ENCODE peak calls at places on chromosomes 16 and 17, in seven cellular contexts. J is H1, Y is HCT116, N is K562, E is GM12878, H is HepG2, P is SK-N-SH. M is an unnamed sample.

GRCh38 chr17:2855063-2855600 is 58.9 kb downstream of the RAP1GAP2 start:
- DNase-seq in H (no peak), E (no peak), Y (no peak), P (no peak), J (no peak), N (no peak), M (no peak)

GRCh38 chr17:63550816-63551639 is 751 bp downstream of the DCAF7 start:
- DNase-seq in J (peak), P (peak), N (peak), H (peak), Y (no peak), E (no peak), M (no peak)

GRCh38 chr17:2034157-2034556 is 4.2 kb downstream of the DPH1 start:
- DNase-seq in H (no peak), E (no peak), J (no peak), Y (no peak), N (no peak), P (no peak), M (no peak)

GRCh38 chr17:14459955-14460354 is 159.1 kb downstream of the HS3ST3B1 start:
- DNase-seq in P (no peak), N (no peak), E (no peak), Y (no peak), H (no peak), J (no peak), M (peak)

GRCh38 chr17:1399366-1399678 is 700 bp downstream of the YWHAE start:
- DNase-seq in Y (no peak), N (no peak), P (no peak), H (no peak), E (no peak), J (no peak), M (no peak)

GRCh38 chr17:36808181-36808661 is 129.1 kb upstream of the LHX1 start:
- DNase-seq in P (peak), J (no peak), H (no peak), Y (no peak), E (no peak), N (peak), M (peak)

GRCh38 chr17:43721537-43722268 is 36.9 kb downstream of the SOST start:
- DNase-seq in E (no peak), P (no peak), Y (no peak), H (no peak), N (peak), J (no peak), M (no peak)

GRCh38 chr16:27859020-27859419 is 204.5 kb downstream of the GSG1L start:
- DNase-seq in H (peak), N (peak), P (no peak), Y (no peak), J (peak), E (no peak), M (no peak)

GRCh38 chr17:10661377-10661906 is 4.3 kb upstream of the MYH3 start:
- DNase-seq in N (no peak), P (no peak), E (no peak), Y (no peak), H (no peak), J (no peak), M (no peak)

GRCh38 chr17:43367588-43368242 is 31.1 kb upstream of the ARL4D start:
- DNase-seq in N (peak), J (peak), E (peak), Y (peak), P (peak), H (peak), M (no peak)

GRCh38 chr17:30095507-30096244 is 20.9 kb upstream of the NSRP1 start:
- DNase-seq in H (peak), Y (peak), E (peak), P (peak), J (no peak), N (peak), M (peak)

GRCh38 chr17:40358323-40359038 is 6.1 kb downstream of the GJD3 start:
- DNase-seq in E (no peak), P (peak), J (peak), Y (peak), N (peak), H (peak), M (peak)

GRCh38 chr17:41652461-41652960 is 28.1 kb upstream of the KRT17 start:
- DNase-seq in E (no peak), H (no peak), J (no peak), P (no peak), N (no peak), Y (no peak), M (no peak)

GRCh38 chr17:71188811-71189492 is 931.9 kb upstream of the SOX9 start:
- DNase-seq in P (no peak), J (no peak), H (no peak), E (no peak), N (no peak), Y (peak), M (no peak)

GRCh38 chr17:6574689-6575595 is 18.6 kb upstream of the PITPNM3 start:
- DNase-seq in P (no peak), E (peak), N (peak), H (no peak), J (peak), Y (no peak), M (no peak)

GRCh38 chr17:78488867-78489634 is 88.1 kb downstream of the DNAH17 start:
- DNase-seq in E (no peak), N (no peak), J (no peak), P (no peak), Y (no peak), H (no peak), M (no peak)

GRCh38 chr16:15440852-15441251 is 6.5 kb downstream of the BMERB1 start:
- DNase-seq in J (no peak), N (no peak), E (no peak), Y (no peak), P (no peak), H (no peak), M (no peak)

GRCh38 chr17:28505986-28506665 is at the start of gene FOXN1:
- DNase-seq in J (no peak), N (no peak), Y (no peak), H (no peak), P (no peak), E (no peak), M (no peak)

GRCh38 chr16:67296422-67296821 is 17.1 kb downstream of the PLEKHG4 start:
- DNase-seq in J (no peak), E (no peak), P (no peak), Y (no peak), N (no peak), H (no peak), M (no peak)

GRCh38 chr16:12300490-12300889 is 324.0 kb downstream of the SNX29 start:
- DNase-seq in Y (no peak), J (no peak), P (no peak), H (no peak), E (no peak), N (no peak), M (no peak)

GRCh38 chr17:78013683-78014467 is 55.4 kb downstream of the TNRC6C start:
- DNase-seq in J (peak), H (peak), N (peak), E (peak), Y (peak), P (peak), M (peak)

GRCh38 chr16:82456683-82457082 is 170.1 kb upstream of the CDH13 start:
- DNase-seq in E (no peak), J (peak), Y (peak), N (peak), H (peak), P (peak), M (peak)

GRCh38 chr17:43702636-43703035 is 40.9 kb upstream of the MEOX1 start:
- DNase-seq in H (peak), E (no peak), P (peak), J (peak), N (peak), Y (no peak), M (peak)

GRCh38 chr16:79598341-79599181 is 2.0 kb downstream of the MAF start:
- DNase-seq in E (no peak), N (no peak), J (peak), P (peak), H (no peak), Y (no peak), M (no peak)

GRCh38 chr16:10168258-10168657 is 14.0 kb downstream of the GRIN2A start:
- DNase-seq in E (no peak), Y (no peak), P (no peak), J (no peak), N (no peak), H (no peak), M (no peak)

GRCh38 chr16:9135797-9136196 is 44.4 kb downstream of the HAPSTR1 start:
- DNase-seq in N (peak), H (no peak), E (no peak), P (no peak), Y (no peak), J (no peak), M (no peak)

GRCh38 chr16:48173877-48174276 is 18.1 kb upstream of the ABCC12 start:
- DNase-seq in N (no peak), E (no peak), H (no peak), J (no peak), P (no peak), Y (no peak), M (no peak)

GRCh38 chr16:78065344-78065743 is 34.1 kb upstream of the WWOX start:
- DNase-seq in J (no peak), N (no peak), P (no peak), Y (no peak), H (no peak), E (no peak), M (no peak)

GRCh38 chr17:64627797-64628196 is 34.3 kb downstream of the SMURF2 start:
- DNase-seq in E (no peak), H (peak), N (no peak), Y (no peak), P (no peak), J (no peak), M (no peak)
- TF ChIP-seq JUND in E (no peak), H (no peak), N (no peak), Y (no peak), P (no peak), J (no peak), M (no peak)

DNA sequence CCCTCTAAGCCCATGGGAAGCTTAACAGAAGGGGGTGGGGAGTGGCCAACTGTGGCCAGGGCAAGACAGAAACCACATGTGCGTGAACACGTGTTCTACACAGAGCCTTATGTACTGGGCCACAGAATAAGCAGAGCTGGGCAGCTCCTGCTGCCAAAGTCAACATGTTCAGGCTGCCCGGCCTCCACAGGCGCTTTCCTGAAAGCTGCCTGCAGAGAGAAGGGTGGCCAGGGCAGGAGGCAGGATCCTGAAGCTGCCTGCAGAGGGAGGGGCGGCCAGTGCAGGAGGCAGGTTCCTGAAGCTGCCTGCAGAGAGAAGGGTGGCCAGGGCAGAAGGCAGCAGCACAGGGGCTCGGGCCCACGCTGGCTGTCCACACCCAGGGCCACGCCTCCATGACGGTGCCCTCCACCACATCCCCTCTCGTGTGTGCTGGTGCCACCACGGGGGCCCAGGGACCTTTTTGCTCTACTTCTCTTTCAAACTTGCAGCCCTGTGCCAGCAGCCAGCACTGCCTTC is 79.5 kb downstream of the ANKRD11 start:
- DNase-seq in N (no peak), E (no peak), Y (no peak), H (peak), P (peak), J (no peak), M (peak)
- TF ChIP-seq JUND in N (no peak), E (no peak), Y (no peak), H (no peak), P (no peak), J (no peak), M (no peak)

GRCh38 chr17:57861000-57861736 is 11.3 kb upstream of the MRPS23 start:
- DNase-seq in Y (peak), J (peak), N (peak), P (peak), E (no peak), H (peak), M (peak)

GRCh38 chr17:57862990-57863667 is 13.3 kb upstream of the MRPS23 start:
- DNase-seq in Y (no peak), J (no peak), E (no peak), P (peak), N (peak), H (peak), M (no peak)

GRCh38 chr17:57860414-57860999 is 10.7 kb upstream of the MRPS23 start:
- DNase-seq in Y (no peak), N (no peak), E (no peak), P (peak), H (no peak), J (no peak), M (no peak)

GRCh38 chr17:57862410-57862989 is 12.7 kb upstream of the MRPS23 start:
- DNase-seq in N (no peak), Y (no peak), P (peak), J (no peak), E (no peak), H (no peak), M (no peak)

GRCh38 chr17:57861737-57862409 is 12.0 kb upstream of the MRPS23 start:
- DNase-seq in H (peak), P (peak), E (no peak), Y (no peak), N (no peak), J (peak), M (no peak)
- TF ChIP-seq JUND in H (peak), P (no peak), E (no peak), Y (no peak), N (no peak), J (no peak), M (no peak)

GRCh38 chr16:86579268-86580062 is 1.1 kb downstream of the FOXL1 start:
- DNase-seq in J (peak), H (no peak), P (no peak), E (no peak), N (no peak), Y (no peak), M (no peak)
- TF ChIP-seq JUND in J (no peak), H (no peak), P (no peak), E (no peak), N (no peak), Y (no peak), M (no peak)

DNA sequence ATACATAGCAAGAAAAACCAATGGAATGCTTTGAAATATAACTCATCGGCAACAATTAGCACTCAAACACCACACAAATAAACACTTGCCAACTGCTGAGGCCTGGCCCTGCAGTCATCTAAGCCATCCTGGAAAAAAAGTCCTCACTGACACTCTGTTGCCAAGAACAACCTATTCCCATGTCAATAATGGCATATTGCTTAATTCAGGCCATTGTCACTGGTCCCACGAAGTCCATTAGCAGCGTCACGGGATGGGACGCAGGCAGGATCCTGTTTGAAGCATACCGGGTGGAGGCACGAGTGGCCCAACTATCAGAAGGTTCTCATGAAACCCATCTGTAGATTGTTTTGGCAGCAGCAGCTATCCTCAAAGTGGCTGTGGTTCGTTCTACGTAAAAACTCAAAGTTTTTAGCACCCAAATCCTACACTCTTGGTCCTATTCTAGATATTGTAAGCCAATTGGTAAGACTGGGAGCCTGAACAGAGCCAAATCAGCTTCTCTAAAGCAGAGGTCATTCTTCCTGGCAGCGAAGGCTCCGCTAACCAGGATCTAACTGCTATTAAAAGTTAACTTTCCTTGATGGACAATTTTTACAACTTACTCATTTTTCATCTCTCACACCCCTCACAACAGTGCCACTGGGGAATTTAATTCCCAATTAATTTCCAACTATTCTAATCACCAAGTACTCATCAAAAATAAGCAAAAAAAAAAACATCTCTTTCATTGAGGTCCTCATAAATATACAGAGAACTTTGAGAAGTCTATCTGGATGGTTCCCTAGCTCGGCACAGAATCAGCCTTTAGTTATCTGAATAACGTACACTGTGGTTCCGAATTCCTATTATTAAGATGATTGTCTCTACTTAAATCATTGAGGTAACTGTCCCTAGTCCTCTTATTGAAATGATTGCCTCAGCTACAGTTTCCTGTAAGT is 91.5 kb downstream of the ZFHX3 start:
- DNase-seq in P (no peak), N (no peak), E (no peak), Y (no peak), H (no peak), J (no peak), M (no peak)
- TF ChIP-seq JUND in P (no peak), N (no peak), E (no peak), Y (no peak), H (no peak), J (no peak), M (no peak)

DNA sequence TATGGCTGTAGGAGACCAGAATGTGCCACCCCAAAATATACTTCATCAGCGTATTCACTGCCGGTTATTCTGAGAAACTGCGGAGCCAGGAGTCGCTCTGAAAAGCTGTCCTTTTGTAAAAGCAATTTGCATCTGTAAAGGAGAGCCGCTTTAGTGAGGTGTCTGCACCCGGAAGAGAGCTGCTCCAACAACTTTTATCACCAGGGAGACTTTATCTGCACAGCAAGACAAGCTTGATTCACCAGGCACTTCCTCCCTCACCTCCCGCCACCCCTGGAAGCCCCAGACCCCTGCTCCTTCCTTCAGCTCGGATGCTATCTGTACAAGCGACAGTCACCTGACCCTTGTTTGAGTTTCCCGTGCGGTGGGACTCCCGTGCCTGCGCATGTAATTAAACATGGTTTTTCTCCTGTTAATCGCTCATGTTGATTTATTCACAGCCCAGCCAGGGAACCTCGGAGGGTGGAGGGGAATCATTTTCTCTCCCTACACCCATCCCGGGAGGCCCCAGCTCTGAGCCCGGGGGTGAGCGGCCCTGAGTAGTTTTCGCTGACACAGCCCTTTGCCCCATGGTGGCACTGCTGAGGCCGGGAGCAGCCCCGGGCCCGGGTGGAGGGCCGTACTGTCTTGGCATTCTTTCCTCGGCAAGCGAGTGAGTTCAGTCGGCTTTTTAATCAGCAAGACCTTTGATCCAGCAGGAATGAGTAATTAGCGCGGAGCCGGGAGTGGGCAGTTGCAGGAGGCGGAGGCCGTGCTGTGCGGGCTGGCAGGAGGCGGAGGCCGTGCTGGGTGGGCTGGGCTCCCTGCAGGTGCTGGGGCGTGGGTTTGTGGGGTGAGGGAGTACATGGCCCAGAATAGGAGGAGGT is 222.7 kb upstream of the CIBAR2 start:
- DNase-seq in E (no peak), P (peak), Y (no peak), J (no peak), H (peak), N (peak), M (no peak)
- TF ChIP-seq JUND in E (no peak), P (no peak), Y (no peak), J (no peak), H (no peak), N (peak), M (no peak)

GRCh38 chr16:66188786-66189725 is 177.4 kb upstream of the CDH5 start:
- DNase-seq in Y (no peak), N (no peak), P (no peak), E (no peak), H (no peak), J (peak), M (no peak)
- TF ChIP-seq JUND in Y (no peak), N (no peak), P (no peak), E (no peak), H (no peak), J (no peak), M (no peak)

DNA sequence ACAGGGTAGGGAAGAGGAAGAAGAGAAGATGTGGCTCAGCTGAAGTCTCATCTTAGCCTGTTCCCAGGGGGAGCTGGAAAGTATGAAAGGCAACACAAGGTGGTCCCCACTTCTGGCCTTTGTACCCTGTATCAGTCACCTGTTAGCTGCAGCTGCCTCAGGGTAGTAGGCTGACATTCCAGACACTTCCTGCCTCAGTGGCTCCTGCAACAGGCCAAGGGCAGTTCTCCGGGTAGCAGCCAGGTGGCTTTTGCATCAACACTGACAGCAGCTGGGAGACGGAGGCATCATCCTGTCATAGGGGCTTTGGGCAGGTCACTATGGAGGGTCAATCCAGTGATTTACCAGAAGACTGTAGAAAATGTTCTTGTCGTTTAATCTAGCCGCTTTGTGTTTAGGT is 124.0 kb downstream of the RGS9 start:
- DNase-seq in P (no peak), N (no peak), Y (no peak), J (peak), H (no peak), E (no peak), M (no peak)
- TF ChIP-seq JUND in P (no peak), N (no peak), Y (no peak), J (no peak), H (no peak), E (no peak), M (no peak)

M was measured in T47D.